ENCODE peak calls at places on chromosomes 11 and 22, in seven cellular contexts. One of them, this sample, is unnamed.

GRCh38 chr11:117597083-117597482 is 199.9 kb downstream of the DSCAML1 start:
- DNase-seq in K562: peak
- DNase-seq in endodermal cell: peak
- DNase-seq in left ventricle myocardium inferior: peak
- DNase-seq in lower lobe of right lung: no peak
- DNase-seq in bronchial epithelial cell: peak
- DNase-seq in cardiac muscle cell: peak
- DNase-seq in this sample: peak

GRCh38 chr11:58028687-58029411 is 1.9 kb upstream of the OR6Q1 start:
- DNase-seq in K562: no peak
- DNase-seq in endodermal cell: no peak
- DNase-seq in left ventricle myocardium inferior: no peak
- DNase-seq in lower lobe of right lung: no peak
- DNase-seq in bronchial epithelial cell: no peak
- DNase-seq in cardiac muscle cell: no peak
- DNase-seq in this sample: no peak

GRCh38 chr11:71201231-71201630 is 51.1 kb downstream of the SHANK2 start:
- DNase-seq in K562: no peak
- DNase-seq in endodermal cell: no peak
- DNase-seq in left ventricle myocardium inferior: no peak
- DNase-seq in lower lobe of right lung: peak
- DNase-seq in bronchial epithelial cell: no peak
- DNase-seq in cardiac muscle cell: no peak
- DNase-seq in this sample: no peak

GRCh38 chr11:88167853-88168252 is 7.4 kb downstream of the RAB38 start:
- DNase-seq in K562: no peak
- DNase-seq in endodermal cell: no peak
- DNase-seq in left ventricle myocardium inferior: no peak
- DNase-seq in lower lobe of right lung: no peak
- DNase-seq in bronchial epithelial cell: no peak
- DNase-seq in cardiac muscle cell: no peak
- DNase-seq in this sample: no peak

GRCh38 chr11:70176940-70177689 is 26.0 kb upstream of the FADD start:
- DNase-seq in K562: peak
- DNase-seq in endodermal cell: peak
- DNase-seq in left ventricle myocardium inferior: no peak
- DNase-seq in lower lobe of right lung: peak
- DNase-seq in bronchial epithelial cell: no peak
- DNase-seq in cardiac muscle cell: peak
- DNase-seq in this sample: peak

GRCh38 chr11:122159173-122159701 is 43.2 kb upstream of the BLID start:
- DNase-seq in K562: no peak
- DNase-seq in endodermal cell: no peak
- DNase-seq in left ventricle myocardium inferior: peak
- DNase-seq in lower lobe of right lung: no peak
- DNase-seq in bronchial epithelial cell: no peak
- DNase-seq in cardiac muscle cell: peak
- DNase-seq in this sample: no peak

GRCh38 chr11:17719940-17720795 is 797 bp downstream of the MYOD1 start:
- DNase-seq in K562: no peak
- DNase-seq in endodermal cell: peak
- DNase-seq in left ventricle myocardium inferior: no peak
- DNase-seq in lower lobe of right lung: no peak
- DNase-seq in bronchial epithelial cell: no peak
- DNase-seq in cardiac muscle cell: peak
- DNase-seq in this sample: no peak

GRCh38 chr11:87063982-87064381 is 26.2 kb downstream of the TMEM135 start:
- DNase-seq in K562: no peak
- DNase-seq in endodermal cell: no peak
- DNase-seq in left ventricle myocardium inferior: no peak
- DNase-seq in lower lobe of right lung: no peak
- DNase-seq in bronchial epithelial cell: peak
- DNase-seq in cardiac muscle cell: no peak
- DNase-seq in this sample: no peak

GRCh38 chr11:74004694-74005615 is 3.9 kb downstream of the UCP3 start:
- DNase-seq in K562: peak
- DNase-seq in endodermal cell: peak
- DNase-seq in left ventricle myocardium inferior: no peak
- DNase-seq in lower lobe of right lung: no peak
- DNase-seq in bronchial epithelial cell: no peak
- DNase-seq in cardiac muscle cell: no peak
- DNase-seq in this sample: peak

GRCh38 chr11:65781152-65781961 is 581 bp upstream of the AP5B1 start:
- DNase-seq in K562: peak
- DNase-seq in endodermal cell: peak
- DNase-seq in left ventricle myocardium inferior: no peak
- DNase-seq in lower lobe of right lung: peak
- DNase-seq in bronchial epithelial cell: no peak
- DNase-seq in cardiac muscle cell: peak
- DNase-seq in this sample: no peak

GRCh38 chr11:111001091-111001430 is 244.5 kb upstream of the POU2AF2 start:
- DNase-seq in K562: no peak
- DNase-seq in endodermal cell: no peak
- DNase-seq in left ventricle myocardium inferior: peak
- DNase-seq in lower lobe of right lung: no peak
- DNase-seq in bronchial epithelial cell: no peak
- DNase-seq in cardiac muscle cell: no peak
- DNase-seq in this sample: no peak

GRCh38 chr11:78381867-78382266 is 35.8 kb downstream of the GAB2 start:
- DNase-seq in K562: no peak
- DNase-seq in endodermal cell: no peak
- DNase-seq in left ventricle myocardium inferior: no peak
- DNase-seq in lower lobe of right lung: no peak
- DNase-seq in bronchial epithelial cell: no peak
- DNase-seq in cardiac muscle cell: no peak
- DNase-seq in this sample: no peak

GRCh38 chr11:60918941-60919275 is 5.0 kb downstream of the TMEM109 start:
- DNase-seq in K562: no peak
- DNase-seq in endodermal cell: no peak
- DNase-seq in left ventricle myocardium inferior: no peak
- DNase-seq in lower lobe of right lung: no peak
- DNase-seq in bronchial epithelial cell: peak
- DNase-seq in cardiac muscle cell: no peak
- DNase-seq in this sample: no peak

GRCh38 chr11:73191151-73191550 is 26.9 kb upstream of the P2RY2 start:
- DNase-seq in K562: no peak
- DNase-seq in endodermal cell: no peak
- DNase-seq in left ventricle myocardium inferior: no peak
- DNase-seq in lower lobe of right lung: no peak
- DNase-seq in bronchial epithelial cell: no peak
- DNase-seq in cardiac muscle cell: no peak
- DNase-seq in this sample: no peak

GRCh38 chr22:31682751-31683150 is 20.7 kb upstream of the PISD start:
- DNase-seq in K562: no peak
- DNase-seq in endodermal cell: no peak
- DNase-seq in left ventricle myocardium inferior: no peak
- DNase-seq in lower lobe of right lung: no peak
- DNase-seq in bronchial epithelial cell: no peak
- DNase-seq in cardiac muscle cell: no peak
- DNase-seq in this sample: no peak

GRCh38 chr11:77411238-77411637 is 62.7 kb downstream of the PAK1 start:
- DNase-seq in K562: no peak
- DNase-seq in endodermal cell: peak
- DNase-seq in left ventricle myocardium inferior: peak
- DNase-seq in lower lobe of right lung: peak
- DNase-seq in bronchial epithelial cell: no peak
- DNase-seq in cardiac muscle cell: peak
- DNase-seq in this sample: peak

GRCh38 chr11:66232769-66233168 is 35.7 kb upstream of the RAB1B start:
- DNase-seq in K562: no peak
- DNase-seq in endodermal cell: no peak
- DNase-seq in left ventricle myocardium inferior: no peak
- DNase-seq in lower lobe of right lung: no peak
- DNase-seq in bronchial epithelial cell: no peak
- DNase-seq in cardiac muscle cell: no peak
- DNase-seq in this sample: no peak

GRCh38 chr11:118907051-118907748 is 18.5 kb downstream of the BCL9L start:
- DNase-seq in K562: peak
- DNase-seq in endodermal cell: peak
- DNase-seq in left ventricle myocardium inferior: peak
- DNase-seq in lower lobe of right lung: peak
- DNase-seq in bronchial epithelial cell: peak
- DNase-seq in cardiac muscle cell: peak
- DNase-seq in this sample: peak

GRCh38 chr22:17106161-17106784 is 14.9 kb downstream of the TMEM121B start:
- DNase-seq in K562: no peak
- DNase-seq in endodermal cell: peak
- DNase-seq in left ventricle myocardium inferior: no peak
- DNase-seq in lower lobe of right lung: no peak
- DNase-seq in bronchial epithelial cell: no peak
- DNase-seq in cardiac muscle cell: no peak
- DNase-seq in this sample: no peak

GRCh38 chr11:130689222-130689908 is 226.9 kb downstream of the SNX19 start:
- DNase-seq in K562: no peak
- DNase-seq in endodermal cell: no peak
- DNase-seq in left ventricle myocardium inferior: no peak
- DNase-seq in lower lobe of right lung: no peak
- DNase-seq in bronchial epithelial cell: peak
- DNase-seq in cardiac muscle cell: no peak
- DNase-seq in this sample: no peak

DNA sequence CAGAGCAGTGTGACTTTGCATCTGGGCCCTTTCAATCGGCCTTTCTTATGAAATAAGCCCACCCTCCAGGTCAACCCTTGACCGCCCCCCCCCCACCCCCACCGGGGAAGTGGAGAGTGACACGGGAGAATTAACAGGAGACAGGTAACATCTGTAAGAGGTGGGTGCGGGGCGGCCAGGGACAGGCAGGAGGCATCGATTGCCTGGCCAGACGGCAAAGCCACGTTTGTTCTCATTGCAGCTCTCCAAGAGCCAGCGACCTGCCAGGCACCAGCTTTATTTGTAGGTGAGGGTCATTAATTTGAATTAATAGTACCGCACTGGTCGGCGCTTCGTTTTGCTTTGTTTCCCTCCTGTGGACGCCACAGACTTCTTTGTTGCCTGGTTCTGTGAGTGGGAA is 104.4 kb upstream of the OPCML start:
- DNase-seq in K562: no peak
- DNase-seq in endodermal cell: peak
- DNase-seq in left ventricle myocardium inferior: no peak
- DNase-seq in lower lobe of right lung: no peak
- DNase-seq in bronchial epithelial cell: no peak
- DNase-seq in cardiac muscle cell: no peak
- DNase-seq in this sample: no peak
- H3K4me3 ChIP-seq in K562: no peak
- H3K4me3 ChIP-seq in endodermal cell: no peak
- H3K4me3 ChIP-seq in left ventricle myocardium inferior: no peak
- H3K4me3 ChIP-seq in lower lobe of right lung: no peak
- H3K4me3 ChIP-seq in bronchial epithelial cell: no peak
- H3K4me3 ChIP-seq in cardiac muscle cell: no peak
- H3K4me3 ChIP-seq in this sample: no peak

DNA sequence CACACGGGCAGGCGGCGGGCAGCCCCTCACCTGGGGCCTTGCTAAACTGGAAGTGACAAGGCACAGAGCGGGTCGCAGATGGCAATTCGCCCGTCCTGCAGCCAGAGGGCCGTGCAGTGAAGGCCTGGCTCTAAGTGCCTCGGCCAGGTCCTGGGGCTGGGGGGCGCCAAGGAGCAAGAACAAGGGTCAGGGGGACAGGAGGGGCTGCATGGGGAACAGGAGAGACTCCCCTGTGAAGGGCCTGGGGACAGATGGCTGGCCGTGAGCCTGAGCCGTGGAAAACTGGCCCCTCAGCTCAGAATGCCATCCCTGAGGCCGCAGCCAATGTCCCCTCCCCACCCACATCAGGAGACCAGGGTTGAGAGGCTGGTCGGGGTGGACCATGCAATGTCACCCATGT is 60.0 kb downstream of the RTL6 start:
- DNase-seq in K562: no peak
- DNase-seq in endodermal cell: peak
- DNase-seq in left ventricle myocardium inferior: no peak
- DNase-seq in lower lobe of right lung: no peak
- DNase-seq in bronchial epithelial cell: no peak
- DNase-seq in cardiac muscle cell: no peak
- DNase-seq in this sample: no peak
- TF ChIP-seq CTCF in K562: peak
- TF ChIP-seq CTCF in endodermal cell: peak
- TF ChIP-seq CTCF in left ventricle myocardium inferior: no peak
- TF ChIP-seq CTCF in lower lobe of right lung: no peak
- TF ChIP-seq CTCF in bronchial epithelial cell: no peak
- TF ChIP-seq CTCF in cardiac muscle cell: no peak
- TF ChIP-seq CTCF in this sample: no peak

GRCh38 chr11:1486054-1486825 is at the start of gene MOB2:
- DNase-seq in K562: peak
- DNase-seq in endodermal cell: no peak
- DNase-seq in left ventricle myocardium inferior: peak
- DNase-seq in lower lobe of right lung: peak
- DNase-seq in bronchial epithelial cell: no peak
- DNase-seq in cardiac muscle cell: peak
- DNase-seq in this sample: no peak
- H3K4me3 ChIP-seq in K562: no peak
- H3K4me3 ChIP-seq in endodermal cell: no peak
- H3K4me3 ChIP-seq in left ventricle myocardium inferior: peak
- H3K4me3 ChIP-seq in lower lobe of right lung: peak
- H3K4me3 ChIP-seq in bronchial epithelial cell: no peak
- H3K4me3 ChIP-seq in cardiac muscle cell: no peak
- H3K4me3 ChIP-seq in this sample: no peak

DNA sequence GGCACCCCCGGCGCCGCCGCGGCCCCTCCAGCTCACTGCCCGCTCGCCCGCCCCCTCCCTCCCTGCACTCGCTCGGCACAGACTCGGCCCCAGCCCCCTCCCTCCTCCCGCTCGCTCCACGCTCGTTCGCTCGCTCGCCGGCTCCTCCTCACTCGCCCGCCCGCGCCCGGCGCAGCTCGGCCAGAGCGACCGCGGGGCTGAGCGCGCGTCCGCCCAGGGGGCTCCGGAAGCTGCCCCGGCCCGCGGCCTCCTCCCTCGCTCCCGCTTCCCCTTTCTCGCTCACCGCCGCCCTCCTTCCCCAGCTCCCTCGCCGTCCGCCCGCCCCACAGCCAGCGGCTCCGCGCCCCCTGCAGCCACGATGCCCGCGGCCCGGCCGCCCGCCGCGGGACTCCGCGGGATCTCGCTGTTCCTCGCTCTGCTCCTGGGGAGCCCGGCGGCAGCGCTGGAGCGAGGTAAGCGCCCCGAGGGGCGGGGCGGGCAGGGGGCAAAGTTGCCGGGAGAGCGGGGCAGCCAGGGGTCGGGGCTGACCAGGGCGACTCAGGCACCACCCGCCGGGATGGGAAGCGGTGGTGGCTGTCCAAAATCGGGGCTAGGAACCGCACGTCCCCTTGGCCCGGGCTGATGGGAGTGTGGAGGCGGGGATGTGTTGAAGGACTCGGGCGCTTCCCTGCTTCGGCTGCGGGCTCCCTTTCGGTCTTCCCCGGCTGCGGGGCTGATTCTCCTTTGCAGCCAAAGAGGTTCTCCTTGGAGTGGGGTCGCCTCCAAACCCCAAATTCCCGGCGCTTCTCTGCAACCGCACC is at the start of gene SEZ6L:
- DNase-seq in K562: peak
- DNase-seq in endodermal cell: peak
- DNase-seq in left ventricle myocardium inferior: peak
- DNase-seq in lower lobe of right lung: peak
- DNase-seq in bronchial epithelial cell: no peak
- DNase-seq in cardiac muscle cell: peak
- DNase-seq in this sample: no peak
- TF ChIP-seq CTCF in K562: no peak
- TF ChIP-seq CTCF in endodermal cell: peak
- TF ChIP-seq CTCF in left ventricle myocardium inferior: no peak
- TF ChIP-seq CTCF in lower lobe of right lung: no peak
- TF ChIP-seq CTCF in bronchial epithelial cell: no peak
- TF ChIP-seq CTCF in cardiac muscle cell: no peak
- TF ChIP-seq CTCF in this sample: no peak

This sample was measured in MM.1S.